ENCODE peak calls at places on chromosomes 1 and 21, in seven cellular contexts. X, B, Y, U, J, I and Q are unnamed samples.

GRCh38 chr1:8814870-8815269 is 2.6 kb downstream of the RERE start:
- DNase-seq in I (no peak), U (no peak), Y (no peak), B (no peak), X (no peak), J (no peak), Q (no peak)

GRCh38 chr1:65343286-65343685 is 33.9 kb downstream of the DNAJC6 start:
- DNase-seq in I (no peak), B (no peak), Y (no peak), U (peak; percentile 4), X (no peak), J (no peak), Q (peak; percentile 74)

GRCh38 chr1:201304126-201304525 is 20.8 kb downstream of the PKP1 start:
- DNase-seq in X (no peak), I (no peak), Y (no peak), J (no peak), B (no peak), U (no peak), Q (no peak)

GRCh38 chr21:36075171-36075570 is 5.3 kb downstream of the CBR1 start:
- DNase-seq in J (no peak), I (no peak), B (no peak), Y (no peak), X (no peak), U (no peak), Q (no peak)

GRCh38 chr1:74729741-74730478 is 2.9 kb downstream of the CRYZ start:
- DNase-seq in U (peak; percentile 82), J (no peak), X (no peak), Y (no peak), I (no peak), B (no peak), Q (peak; percentile 84)

GRCh38 chr1:43512681-43513080 is 18.0 kb upstream of the PTPRF start:
- DNase-seq in I (no peak), Y (no peak), B (no peak), J (no peak), X (no peak), U (no peak), Q (no peak)

GRCh38 chr1:75908717-75909152 is 23.5 kb downstream of the ASB17 start:
- DNase-seq in U (peak; percentile 53), B (no peak), J (no peak), I (no peak), Y (no peak), X (no peak), Q (peak; percentile 54)

GRCh38 chr1:88916883-88917282 is 25.5 kb upstream of the GTF2B start:
- DNase-seq in I (no peak), Y (no peak), U (no peak), B (no peak), X (no peak), J (no peak), Q (no peak)

GRCh38 chr1:8011016-8011415 is 15.1 kb downstream of the ERRFI1 start:
- DNase-seq in Y (no peak), J (no peak), I (no peak), B (no peak), U (no peak), X (no peak), Q (peak; percentile 18)

GRCh38 chr1:225464851-225465792 is 37.3 kb upstream of the LBR start:
- DNase-seq in X (no peak), Y (no peak), B (no peak), J (no peak), I (no peak), U (no peak), Q (no peak)

GRCh38 chr21:36550761-36551160 is 70.8 kb upstream of the CLDN14 start:
- DNase-seq in J (no peak), Y (no peak), I (no peak), U (no peak), B (no peak), X (no peak), Q (peak; percentile 40)

GRCh38 chr1:63984257-63984626 is 210.4 kb downstream of the ROR1 start:
- DNase-seq in Y (no peak), X (no peak), I (no peak), J (no peak), B (no peak), U (no peak), Q (peak; percentile 54)

GRCh38 chr21:31872452-31873274 is at the start of gene HUNK:
- DNase-seq in X (no peak), U (peak; percentile 28), B (peak; percentile 42), I (peak; percentile 57), J (no peak), Y (no peak), Q (peak; percentile 17)

GRCh38 chr1:101293461-101294045 is 56.7 kb downstream of the S1PR1 start:
- DNase-seq in U (no peak), J (no peak), X (no peak), I (no peak), B (no peak), Y (peak; percentile 45), Q (peak; percentile 41)

GRCh38 chr1:19557609-19558051 is 72.3 kb upstream of the CAPZB start:
- DNase-seq in U (no peak), B (no peak), J (no peak), Y (no peak), I (no peak), X (no peak), Q (peak; percentile 36)

GRCh38 chr1:215277537-215277936 is 195.0 kb downstream of the KCNK2 start:
- DNase-seq in J (no peak), U (no peak), Y (no peak), X (no peak), B (no peak), I (no peak), Q (peak; percentile 78)

GRCh38 chr1:82962658-82963057 is 1036.3 kb downstream of the TTLL7 start:
- DNase-seq in X (no peak), B (no peak), J (no peak), U (no peak), Y (no peak), I (no peak), Q (no peak)

GRCh38 chr1:245765241-245766000 is 610.6 kb downstream of the KIF26B start:
- DNase-seq in X (no peak), I (no peak), J (no peak), U (no peak), B (no peak), Y (no peak), Q (peak; percentile 67)

DNA sequence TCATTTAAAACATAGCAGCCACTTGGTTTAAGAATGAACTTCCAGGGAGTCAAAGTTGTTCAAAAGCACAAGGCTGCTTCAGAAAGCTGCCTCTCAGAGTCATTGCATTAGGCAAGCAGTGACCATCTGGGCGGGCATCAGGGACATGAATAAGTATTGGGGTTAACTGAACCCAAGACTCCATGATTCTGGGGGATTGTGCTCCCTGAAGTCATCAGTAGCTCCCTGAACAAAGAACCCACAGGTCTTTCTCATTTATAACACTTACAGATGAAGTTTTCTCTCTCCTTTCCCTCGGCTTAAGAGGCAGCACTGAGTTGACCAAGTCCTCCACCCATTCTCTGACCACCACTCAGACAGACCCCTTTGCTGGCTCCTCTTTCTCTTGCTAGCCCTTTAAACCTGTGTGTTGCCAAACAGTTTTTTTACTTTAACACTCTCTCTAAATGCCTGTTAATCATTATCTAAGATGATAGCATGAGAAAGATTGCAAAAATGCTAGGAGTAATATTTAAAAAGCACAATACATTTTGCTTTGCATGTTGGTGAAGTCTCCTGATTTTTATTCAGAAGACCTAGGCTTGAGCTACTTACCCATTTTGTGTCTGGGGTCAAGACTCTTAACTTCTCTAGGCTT is 77.0 kb upstream of the ARHGAP29 start:
- DNase-seq in J (no peak), B (no peak), Y (no peak), X (no peak), I (no peak), U (no peak), Q (no peak)
- TF ChIP-seq CTCF in J (no peak), B (no peak), Y (no peak), X (no peak), I (no peak), U (no peak), Q (no peak)

DNA sequence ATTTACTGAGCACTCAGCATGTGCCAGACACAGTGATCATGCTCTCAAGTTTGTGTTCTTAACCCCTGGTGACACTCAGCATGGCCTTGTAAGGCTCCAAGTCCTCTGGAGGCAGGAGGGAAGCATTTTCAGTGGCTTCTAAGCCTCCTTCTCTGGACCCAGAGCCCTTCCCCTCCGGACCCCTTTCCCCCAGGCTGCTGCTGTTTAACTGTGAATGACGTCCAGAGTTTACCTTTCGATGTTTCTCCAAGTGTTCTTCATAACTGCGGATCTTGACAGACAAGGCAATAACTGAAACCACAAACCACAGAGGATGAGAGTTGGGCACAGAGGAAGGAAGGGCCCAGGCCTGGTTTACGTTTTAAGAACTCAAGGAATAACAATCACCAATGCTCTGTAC is 6.5 kb downstream of the MRPS15 start:
- DNase-seq in B (no peak), I (no peak), J (no peak), X (no peak), Y (no peak), U (no peak), Q (no peak)
- H3K4me3 ChIP-seq in B (no peak overlapping the region), I (no peak overlapping the region), J (no peak overlapping the region), X (no peak overlapping the region), Y (no peak overlapping the region), U (no peak overlapping the region), Q (no peak overlapping the region)

GRCh38 chr1:53180951-53181350 is 15.7 kb upstream of the CPT2 start:
- DNase-seq in J (no peak), U (no peak), Y (no peak), B (no peak), X (no peak), I (no peak), Q (no peak)
- TF ChIP-seq CTCF in J (no peak), U (no peak), Y (no peak), B (no peak), X (no peak), I (no peak), Q (no peak)

GRCh38 chr1:15410223-15410883 is 665 bp downstream of the EFHD2 start:
- DNase-seq in Y (no peak), B (no peak), J (no peak), X (no peak), U (no peak), I (no peak), Q (no peak)

GRCh38 chr1:15408890-15409399 is 743 bp upstream of the EFHD2 start:
- DNase-seq in B (no peak), U (no peak), Y (no peak), I (no peak), X (no peak), J (no peak), Q (no peak)

GRCh38 chr1:15410884-15411245 is 1.2 kb downstream of the EFHD2 start:
- DNase-seq in X (no peak), B (no peak), U (no peak), I (no peak), J (no peak), Y (no peak), Q (no peak)

GRCh38 chr1:15407579-15407978 is 2.1 kb upstream of the EFHD2 start:
- DNase-seq in U (no peak), B (no peak), Y (no peak), I (no peak), X (no peak), J (no peak), Q (no peak)

DNA sequence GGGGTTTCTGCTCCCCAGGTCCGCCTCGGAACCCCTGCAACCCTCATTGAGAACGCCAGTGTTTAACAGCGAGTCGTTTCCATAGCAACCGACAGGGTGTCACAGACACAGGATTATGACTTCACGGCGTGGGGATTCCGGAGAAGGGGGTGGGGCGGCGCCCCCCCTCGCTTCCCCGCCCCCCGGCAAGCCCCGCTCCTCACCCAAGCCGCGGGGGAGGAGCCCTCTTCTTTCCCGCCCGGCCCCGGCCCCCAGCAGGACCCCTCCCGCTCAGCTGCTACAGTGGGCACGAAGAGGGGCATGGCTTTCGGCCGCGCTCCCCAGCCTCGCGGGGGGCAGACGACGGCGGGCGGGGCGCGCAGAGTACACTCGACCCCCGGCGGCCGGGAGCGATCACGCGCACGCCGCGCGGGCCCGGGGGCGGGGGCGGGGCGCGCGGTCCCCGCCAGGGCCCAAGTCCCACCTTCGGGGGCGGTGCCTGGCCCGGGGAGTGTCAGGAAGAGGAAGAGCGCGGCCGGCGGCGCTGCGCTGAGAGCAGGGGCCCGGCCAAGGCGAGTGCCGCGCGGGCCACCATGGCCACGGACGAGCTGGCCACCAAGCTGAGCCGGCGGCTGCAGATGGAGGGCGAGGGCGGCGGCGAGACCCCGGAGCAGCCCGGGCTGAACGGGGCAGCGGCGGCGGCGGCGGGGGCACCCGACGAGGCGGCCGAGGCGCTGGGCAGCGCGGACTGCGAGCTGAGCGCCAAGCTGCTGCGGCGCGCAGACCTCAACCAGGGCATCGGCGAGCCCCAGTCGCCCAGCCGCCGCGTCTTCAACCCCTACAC is at the start of gene EFHD2:
- DNase-seq in J (peak; percentile 89), I (peak; percentile 86), U (peak; percentile 79), X (peak; percentile 90), Y (peak; percentile 90), B (peak; percentile 81), Q (peak; percentile 63)
- H3K4me3 ChIP-seq in J (peak within 1 kb of the TSS; percentile 73), I (peak within 1 kb of the TSS; percentile 74), U (peak within 1 kb of the TSS; percentile 97), X (peak within 1 kb of the TSS; percentile 89), Y (peak within 1 kb of the TSS; percentile 79), B (peak within 1 kb of the TSS; percentile 65), Q (peak within 1 kb of the TSS; percentile 76)